ENCODE peak calls at places on chromosomes 13 and 19, in four cellular contexts. G is RPMI7951; Q is iris pigment epithelial cell; S is naive thymus-derived CD8-positive, alpha-beta T cell. V is an unnamed sample.

GRCh38 chr19:3471954-3472655 is 8.2 kb downstream of the SMIM24 start:
- DNase-seq in G (no peak), Q (no peak), S (peak), V (peak)

GRCh38 chr13:91368676-91369425 is 21.4 kb downstream of the MIR17HG start:
- DNase-seq in G (peak), Q (no peak), S (no peak), V (peak)

GRCh38 chr13:22655106-22655852 is 525.5 kb upstream of the SGCG start:
- DNase-seq in G (no peak), Q (no peak), S (no peak), V (no peak)

GRCh38 chr19:7265963-7266362 is 28.3 kb downstream of the INSR start:
- DNase-seq in G (no peak), Q (no peak), S (no peak), V (no peak)

GRCh38 chr13:104796581-104796980 is 1730.4 kb upstream of the SLC10A2 start:
- DNase-seq in G (no peak), Q (peak), S (no peak), V (peak)

GRCh38 chr13:102721800-102722231 is 27.0 kb upstream of the METTL21C start:
- DNase-seq in G (peak), Q (peak), S (no peak), V (peak)

GRCh38 chr13:99978781-99979452 is 2.7 kb upstream of the ZIC2 start:
- DNase-seq in G (no peak), Q (no peak), S (no peak), V (no peak)

GRCh38 chr13:32863596-32863995 is 152.6 kb upstream of the KL start:
- DNase-seq in G (no peak), Q (no peak), S (no peak), V (no peak)

GRCh38 chr19:10655457-10656312 is 1.5 kb downstream of the ILF3 start:
- DNase-seq in G (peak), Q (peak), S (no peak), V (peak)

GRCh38 chr13:19681517-19681916 is 48.1 kb downstream of the MPHOSPH8 start:
- DNase-seq in G (no peak), Q (peak), S (no peak), V (no peak)

GRCh38 chr19:30385666-30386065 is 13.5 kb downstream of the ZNF536 start:
- DNase-seq in G (no peak), Q (no peak), S (no peak), V (no peak)

GRCh38 chr19:17772172-17772571 is 20.9 kb downstream of the FCHO1 start:
- DNase-seq in G (peak), Q (peak), S (no peak), V (no peak)

GRCh38 chr13:57631607-57632275 is at the start of gene PCDH17:
- DNase-seq in G (peak), Q (peak), S (no peak), V (peak)

GRCh38 chr19:9523885-9524474 is 14.5 kb downstream of the ZNF426 start:
- DNase-seq in G (no peak), Q (peak), S (no peak), V (peak)

GRCh38 chr13:113049981-113050380 is 55.6 kb upstream of the F7 start:
- DNase-seq in G (no peak), Q (no peak), S (no peak), V (no peak)

GRCh38 chr19:30512748-30513389 is 140.7 kb downstream of the ZNF536 start:
- DNase-seq in G (no peak), Q (no peak), S (no peak), V (no peak)

GRCh38 chr19:16175954-16176353 is 2.6 kb upstream of the CIB3 start:
- DNase-seq in G (no peak), Q (no peak), S (no peak), V (no peak)

GRCh38 chr19:31784631-31785237 is 435.5 kb upstream of the TSHZ3 start:
- DNase-seq in G (no peak), Q (no peak), S (no peak), V (peak)

GRCh38 chr13:28459911-28460310 is 35.0 kb downstream of the FLT1 start:
- DNase-seq in G (no peak), Q (no peak), S (no peak), V (no peak)

GRCh38 chr13:93286047-93286446 is 59.4 kb downstream of the GPC6 start:
- DNase-seq in G (no peak), Q (no peak), S (no peak), V (no peak)

GRCh38 chr13:113552786-113553540 is 31.6 kb upstream of the TFDP1 start:
- DNase-seq in G (no peak), Q (no peak), S (no peak), V (no peak)

GRCh38 chr13:83839158-83839557 is 43.1 kb downstream of the SLITRK1 start:
- DNase-seq in G (no peak), Q (no peak), S (no peak), V (no peak)

GRCh38 chr19:53037101-53038097 is 7.1 kb upstream of the ERVV-2 start:
- DNase-seq in G (peak), Q (peak), S (no peak), V (peak)

GRCh38 chr19:16383584-16384161 is 59.0 kb downstream of the KLF2 start:
- DNase-seq in G (no peak), Q (no peak), S (no peak), V (no peak)

GRCh38 chr13:111049791-111050538 is 65.1 kb upstream of the ARHGEF7 start:
- DNase-seq in G (peak), Q (no peak), S (no peak), V (peak)

GRCh38 chr19:42512743-42513304 is 15.5 kb downstream of the CEACAM1 start:
- DNase-seq in G (no peak), Q (no peak), S (no peak), V (no peak)

GRCh38 chr19:34596115-34596514 is 80.8 kb downstream of the SCGB2B2 start:
- DNase-seq in G (no peak), Q (no peak), S (no peak), V (no peak)

GRCh38 chr19:30206187-30206586 is 166.0 kb upstream of the ZNF536 start:
- DNase-seq in G (no peak), Q (no peak), S (no peak), V (no peak)

GRCh38 chr13:23087884-23088283 is 92.9 kb upstream of the SGCG start:
- DNase-seq in G (peak), Q (peak), S (no peak), V (peak)

GRCh38 chr19:34135033-34135370 is 37.3 kb upstream of the LSM14A start:
- DNase-seq in G (no peak), Q (no peak), S (no peak), V (no peak)

GRCh38 chr13:106172176-106172905 is 363.1 kb downstream of the EFNB2 start:
- DNase-seq in G (no peak), Q (no peak), S (no peak), V (no peak)

GRCh38 chr13:112128052-112128610 is 61.2 kb downstream of the SOX1 start:
- DNase-seq in G (no peak), Q (no peak), S (no peak), V (no peak)

GRCh38 chr19:40257096-40257517 is 28.0 kb downstream of the AKT2 start:
- DNase-seq in G (no peak), Q (no peak), S (no peak), V (peak)

GRCh38 chr13:54536112-54536511 is 1507.5 kb downstream of the OLFM4 start:
- DNase-seq in G (peak), Q (no peak), S (no peak), V (no peak)

GRCh38 chr19:14113762-14114414 is 3.7 kb downstream of the PRKACA start:
- DNase-seq in G (no peak), Q (no peak), S (peak), V (no peak)